ENCODE peak calls at places on chromosomes 16 and 17, in seven cellular contexts. U, T, K, X, Z, W and Y are unnamed samples.

GRCh38 chr16:89782489-89782888 is 34.0 kb downstream of the FANCA start:
- DNase-seq in W (no peak), U (no peak), T (no peak), K (no peak), Z (no peak), X (no peak), Y (no peak)

GRCh38 chr17:79948406-79948917 is 87.2 kb downstream of the TBC1D16 start:
- DNase-seq in U (no peak), W (peak), X (no peak), T (no peak), Z (no peak), K (no peak), Y (peak)

GRCh38 chr16:4375717-4376116 is 4.1 kb downstream of the VASN start:
- DNase-seq in Z (no peak), X (no peak), U (no peak), W (no peak), K (no peak), T (peak), Y (peak)

GRCh38 chr16:27982184-27982583 is 81.3 kb downstream of the GSG1L start:
- DNase-seq in K (no peak), T (no peak), W (no peak), Z (no peak), U (no peak), X (no peak), Y (no peak)

GRCh38 chr16:87052506-87052905 is 264.7 kb downstream of the C16orf95 start:
- DNase-seq in K (no peak), Z (no peak), U (no peak), X (no peak), T (peak), W (no peak), Y (no peak)

GRCh38 chr16:87806246-87806607 is 40.4 kb upstream of the KLHDC4 start:
- DNase-seq in T (no peak), W (no peak), U (no peak), X (no peak), Z (no peak), K (no peak), Y (no peak)

GRCh38 chr16:57529324-57530103 is 6.9 kb downstream of the CCDC102A start:
- DNase-seq in K (no peak), U (no peak), Z (no peak), T (no peak), X (no peak), W (no peak), Y (no peak)

GRCh38 chr17:77478899-77479298 is 338.1 kb downstream of the SEC14L1 start:
- DNase-seq in X (no peak), W (no peak), Z (no peak), K (no peak), T (no peak), U (no peak), Y (no peak)

GRCh38 chr17:46942441-46943217 is 19.7 kb downstream of the GOSR2 start:
- DNase-seq in T (peak), W (peak), U (no peak), X (peak), K (peak), Z (peak), Y (peak)

GRCh38 chr17:5110816-5111215 is 862 bp downstream of the ZNF232 start:
- DNase-seq in K (no peak), W (no peak), X (no peak), T (no peak), Z (no peak), U (no peak), Y (no peak)